ENCODE peak calls at places on chromosomes 1 and 21, in six cellular contexts. J is K562, O is H1, C is endothelial cell of umbilical vein, M is WTC11, H is HepG2. G is an unnamed sample.

GRCh38 chr1:7262611-7263010 is 477.4 kb downstream of the CAMTA1 start:
- DNase-seq in J (no peak), O (no peak), C (no peak), M (no peak), H (no peak), G (peak; percentile 73)

GRCh38 chr1:241423541-241424479 is 66.8 kb upstream of the RGS7 start:
- DNase-seq in J (no peak), O (peak; percentile 15), C (peak; percentile 33), M (peak; percentile 63), H (no peak), G (peak; percentile 8)

GRCh38 chr1:16367968-16368910 is 1.2 kb downstream of the SZRD1 start:
- DNase-seq in J (peak; percentile 19), O (no peak), C (peak; percentile 37), M (no peak), H (no peak), G (no peak)

GRCh38 chr21:33299181-33299752 is 25.5 kb upstream of the IFNAR1 start:
- DNase-seq in J (no peak), O (no peak), C (no peak), M (no peak), H (no peak), G (no peak)

GRCh38 chr1:3463013-3463385 is 8.5 kb downstream of the ARHGEF16 start:
- DNase-seq in J (no peak), O (no peak), C (no peak), M (no peak), H (no peak), G (no peak)

GRCh38 chr1:99955375-99955774 is 14.4 kb upstream of the SLC35A3 start:
- DNase-seq in J (no peak), O (no peak), C (no peak), M (no peak), H (no peak), G (no peak)

GRCh38 chr1:244211559-244211944 is 160.5 kb downstream of the ZBTB18 start:
- DNase-seq in J (no peak), O (no peak), C (no peak), M (no peak), H (no peak), G (no peak)

GRCh38 chr1:35573198-35573775 is at the start of gene TFAP2E:
- DNase-seq in J (no peak), O (no peak), C (peak; percentile 36), M (peak; percentile 74), H (no peak), G (peak; percentile 66)

GRCh38 chr1:85088408-85088784 is 40.1 kb upstream of the MCOLN3 start:
- DNase-seq in J (no peak), O (no peak), C (no peak), M (no peak), H (no peak), G (no peak)

GRCh38 chr1:246532519-246532918 is 25.4 kb upstream of the SMYD3 start:
- DNase-seq in J (peak; percentile 37), O (no peak), C (no peak), M (no peak), H (no peak), G (no peak)

GRCh38 chr1:215287362-215287761 is 204.8 kb downstream of the KCNK2 start:
- DNase-seq in J (no peak), O (no peak), C (no peak), M (no peak), H (no peak), G (no peak)
- TF ChIP-seq JUN in J (no peak), O (no peak), C (no peak), M (no peak), H (no peak), G (no peak)

GRCh38 chr1:193190096-193190744 is 3.8 kb upstream of the B3GALT2 start:
- DNase-seq in J (no peak), O (no peak), C (peak; percentile 22), M (no peak), H (no peak), G (peak; percentile 24)
- TF ChIP-seq JUN in J (no peak), O (no peak), C (no peak), M (no peak), H (no peak), G (no peak)

GRCh38 chr1:160637821-160638539 is 8.9 kb downstream of the SLAMF1 start:
- DNase-seq in J (no peak), O (no peak), C (peak; percentile 10), M (no peak), H (peak; percentile 58), G (no peak)
- TF ChIP-seq JUN in J (no peak), O (no peak), C (no peak), M (no peak), H (no peak), G (no peak)

GRCh38 chr1:20988030-20988825 is 188.5 kb downstream of the EIF4G3 start:
- DNase-seq in J (no peak), O (no peak), C (no peak), M (no peak), H (no peak), G (no peak)
- TF ChIP-seq JUN in J (no peak), O (no peak), C (no peak), M (no peak), H (no peak), G (no peak)

GRCh38 chr21:42746593-42747266 is 93.3 kb downstream of the PDE9A start:
- DNase-seq in J (no peak), O (no peak), C (no peak), M (no peak), H (no peak), G (no peak)
- TF ChIP-seq JUN in J (no peak), O (no peak), C (no peak), M (no peak), H (no peak), G (no peak)

G was measured in A549.